ENCODE peak calls at places on chromosomes 5 and 9, in eight cellular contexts. A is A549, W is esophagus muscularis mucosa, T is sigmoid colon, N is body of pancreas, P is tibial nerve, S is transverse colon, M is heart left ventricle. O is an unnamed sample.

GRCh38 chr9:69582018-69582417 is 90.2 kb downstream of the APBA1 start:
- DNase-seq in S (no peak), P (no peak), N (no peak), A (no peak), T (no peak), M (no peak), W (no peak), O (no peak)

GRCh38 chr5:65482727-65483473 is 1.2 kb upstream of the ADAMTS6 start:
- DNase-seq in P (no peak), N (no peak), A (no peak), T (no peak), W (no peak), S (no peak), M (no peak), O (no peak)

GRCh38 chr5:53397141-53397794 is 83.2 kb upstream of the FST start:
- DNase-seq in M (no peak), N (no peak), A (no peak), S (no peak), P (no peak), W (no peak), T (no peak), O (no peak)

GRCh38 chr9:119986205-119986604 is 593.8 kb downstream of the CDK5RAP2 start:
- DNase-seq in A (no peak), T (no peak), P (no peak), S (no peak), W (no peak), N (no peak), M (no peak), O (no peak)

GRCh38 chr9:120892177-120892747 is 15.3 kb upstream of the PHF19 start:
- DNase-seq in S (no peak), M (no peak), P (no peak), A (no peak), W (no peak), T (no peak), N (no peak), O (no peak)

GRCh38 chr9:93081931-93082330 is 14.1 kb upstream of the CARD19 start:
- DNase-seq in P (no peak), A (no peak), T (peak), W (no peak), N (no peak), S (no peak), M (no peak), O (no peak)

GRCh38 chr5:89513299-89514044 is 630.5 kb upstream of the MEF2C start:
- DNase-seq in M (no peak), P (no peak), T (no peak), N (no peak), W (no peak), A (no peak), S (no peak), O (no peak)

GRCh38 chr5:153404747-153405146 is 85.7 kb upstream of the GRIA1 start:
- DNase-seq in T (no peak), A (no peak), M (no peak), N (no peak), S (no peak), W (no peak), P (no peak), O (no peak)

GRCh38 chr9:137079401-137079787 is 2.1 kb downstream of the UAP1L1 start:
- DNase-seq in S (no peak), T (no peak), P (no peak), M (no peak), A (no peak), W (no peak), N (no peak), O (no peak)

GRCh38 chr5:131671994-131672655 is 37.1 kb upstream of the RAPGEF6 start:
- DNase-seq in W (no peak), A (no peak), N (no peak), P (no peak), M (no peak), S (no peak), T (no peak), O (peak)

GRCh38 chr9:3509926-3510325 is 15.9 kb downstream of the RFX3 start:
- DNase-seq in T (no peak), N (no peak), M (no peak), P (no peak), S (no peak), W (no peak), A (no peak), O (no peak)

GRCh38 chr5:171588790-171589189 is 169.3 kb downstream of the FGF18 start:
- DNase-seq in W (peak), P (no peak), M (no peak), A (no peak), S (no peak), T (no peak), N (no peak), O (no peak)

GRCh38 chr5:58459860-58460726 is at the start of gene PLK2:
- DNase-seq in M (peak), T (peak), N (peak), P (peak), S (peak), W (peak), A (peak), O (peak)

GRCh38 chr9:135215571-135216161 is 128.2 kb downstream of the OLFM1 start:
- DNase-seq in P (no peak), M (peak), A (no peak), T (peak), W (no peak), N (peak), S (no peak), O (no peak)

GRCh38 chr9:86944974-86945867 is 2.1 kb downstream of the GAS1 start:
- DNase-seq in T (peak), S (no peak), A (no peak), N (peak), P (no peak), M (no peak), W (no peak), O (no peak)

GRCh38 chr5:36722913-36723312 is 116.5 kb downstream of the SLC1A3 start:
- DNase-seq in P (no peak), A (no peak), T (no peak), S (no peak), W (no peak), M (no peak), N (no peak), O (no peak)

GRCh38 chr9:136949239-136949816 is 2.7 kb upstream of the LCN12 start:
- DNase-seq in T (no peak), M (no peak), A (no peak), P (no peak), N (no peak), S (no peak), W (no peak), O (no peak)

GRCh38 chr5:98786178-98786853 is 12.9 kb downstream of the RGMB start:
- DNase-seq in T (no peak), A (no peak), S (no peak), P (no peak), W (no peak), N (no peak), M (no peak), O (no peak)

GRCh38 chr5:139658928-139659667 is 10.9 kb downstream of the CXXC5 start:
- DNase-seq in M (peak), P (no peak), N (no peak), S (no peak), A (no peak), W (no peak), T (no peak), O (peak)

GRCh38 chr9:130186839-130187522 is 14.8 kb downstream of the NCS1 start:
- DNase-seq in N (peak), S (peak), T (peak), A (peak), W (no peak), P (no peak), M (no peak), O (peak)

GRCh38 chr5:135206862-135207261 is 172.8 kb upstream of the PITX1 start:
- DNase-seq in S (no peak), P (no peak), N (no peak), T (no peak), M (no peak), W (peak), A (no peak), O (no peak)

GRCh38 chr5:181131514-181131913 is 545 bp upstream of the OR2V1 start:
- DNase-seq in T (peak), N (no peak), M (no peak), S (no peak), A (no peak), W (no peak), P (no peak), O (no peak)

GRCh38 chr5:123543438-123543837 is 31.5 kb downstream of the CSNK1G3 start:
- DNase-seq in A (no peak), M (no peak), P (no peak), S (no peak), W (no peak), T (no peak), N (no peak), O (no peak)

GRCh38 chr5:1476181-1476966 is 31.1 kb upstream of the SLC6A3 start:
- DNase-seq in S (no peak), N (no peak), W (no peak), M (peak), P (no peak), T (peak), A (no peak), O (no peak)

GRCh38 chr5:102797485-102797884 is 42.4 kb downstream of the PAM start:
- DNase-seq in M (no peak), W (no peak), P (no peak), T (no peak), A (no peak), N (no peak), S (no peak), O (no peak)

GRCh38 chr5:124513216-124513615 is 233.2 kb downstream of the ZNF608 start:
- DNase-seq in S (no peak), M (no peak), N (no peak), A (no peak), P (no peak), T (no peak), W (no peak), O (no peak)

GRCh38 chr5:169811023-169811422 is 169.3 kb downstream of the INSYN2B start:
- DNase-seq in M (no peak), S (no peak), W (no peak), N (no peak), T (no peak), A (no peak), P (no peak), O (no peak)

GRCh38 chr5:72377920-72378635 is 57.9 kb downstream of the PTCD2 start:
- DNase-seq in W (no peak), N (no peak), S (no peak), P (peak), A (no peak), M (peak), T (no peak), O (peak)

GRCh38 chr9:130220351-130220750 is 45.2 kb upstream of the HMCN2 start:
- DNase-seq in A (no peak), T (no peak), W (no peak), N (no peak), P (no peak), M (peak), S (no peak), O (no peak)

GRCh38 chr5:136686192-136686872 is 321.0 kb upstream of the TRPC7 start:
- DNase-seq in P (no peak), N (no peak), A (no peak), W (no peak), M (no peak), S (no peak), T (no peak), O (no peak)

GRCh38 chr5:124087752-124088151 is 575.8 kb downstream of the CSNK1G3 start:
- DNase-seq in M (no peak), T (no peak), N (no peak), P (no peak), A (no peak), W (no peak), S (no peak), O (no peak)

GRCh38 chr9:71806916-71807315 is 38.6 kb upstream of the CEMIP2 start:
- DNase-seq in P (no peak), S (peak), M (peak), N (peak), T (peak), A (peak), W (no peak), O (peak)

GRCh38 chr5:110179291-110179690 is 489.6 kb downstream of the MAN2A1 start:
- DNase-seq in W (no peak), P (no peak), S (no peak), A (no peak), M (no peak), T (no peak), N (no peak), O (no peak)

GRCh38 chr5:142816577-142816976 is 46.4 kb downstream of the ARHGAP26 start:
- DNase-seq in T (no peak), P (peak), M (peak), W (no peak), N (no peak), S (peak), A (no peak), O (peak)

DNA sequence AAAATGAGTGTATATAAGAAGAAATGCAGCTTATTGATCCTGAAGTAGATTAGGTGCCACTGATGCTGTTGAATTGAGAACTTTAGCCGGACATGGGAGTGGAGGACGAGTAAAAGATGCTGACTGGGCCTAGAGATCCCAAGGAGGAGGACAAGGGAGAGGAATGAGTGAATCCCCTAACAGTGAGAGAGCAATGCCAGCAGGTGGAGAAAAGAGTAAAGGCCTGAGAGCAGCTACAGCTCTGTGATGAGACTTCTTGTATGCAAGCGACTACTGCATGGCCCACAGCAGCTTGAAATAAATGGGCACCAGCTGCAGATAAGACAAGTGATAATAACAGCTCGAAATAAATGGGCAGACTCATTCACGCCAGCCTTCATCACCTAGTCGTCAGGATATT is 44.5 kb upstream of the JMY start:
- DNase-seq in M (no peak), S (no peak), P (no peak), T (no peak), W (no peak), N (no peak), A (no peak), O (no peak)
- TF ChIP-seq CTCF in M (no peak), S (no peak), P (no peak), T (no peak), W (no peak), N (no peak), A (no peak), O (no peak)

GRCh38 chr5:151060742-151061141 is 20.1 kb downstream of the TNIP1 start:
- DNase-seq in M (peak), A (no peak), T (no peak), P (no peak), N (no peak), S (no peak), W (no peak), O (no peak)

GRCh38 chr5:151056367-151057306 is 24.2 kb downstream of the TNIP1 start:
- DNase-seq in S (no peak), P (no peak), T (no peak), W (no peak), N (no peak), A (no peak), M (peak), O (no peak)

GRCh38 chr5:151058891-151059611 is 21.8 kb downstream of the TNIP1 start:
- DNase-seq in S (no peak), P (no peak), A (no peak), W (no peak), N (no peak), T (no peak), M (peak), O (no peak)

GRCh38 chr5:151055336-151055735 is 25.5 kb downstream of the TNIP1 start:
- DNase-seq in M (peak), W (no peak), N (no peak), S (no peak), P (no peak), A (no peak), T (no peak), O (no peak)

DNA sequence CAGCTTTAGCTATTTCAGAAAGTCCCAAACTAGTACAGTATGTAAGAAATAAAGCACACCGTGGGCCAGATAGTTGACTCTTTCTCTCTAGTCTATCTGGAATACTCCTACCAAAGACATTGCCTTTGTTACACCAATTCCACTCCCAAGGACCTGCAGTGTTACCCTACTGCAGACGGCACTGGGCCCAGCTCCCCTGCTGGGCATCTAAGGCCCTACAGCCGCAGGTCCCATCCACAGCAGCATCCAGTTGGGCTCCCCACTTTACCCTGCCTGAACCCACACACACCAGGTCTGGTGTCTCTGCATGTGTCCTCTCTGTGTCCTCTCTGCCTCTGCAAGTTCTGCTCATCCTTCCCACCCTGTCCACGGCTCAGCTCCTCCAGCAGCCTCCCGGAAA is 22.5 kb downstream of the TNIP1 start:
- DNase-seq in S (no peak), N (no peak), M (peak), P (no peak), W (no peak), A (no peak), T (no peak), O (no peak)
- TF ChIP-seq POLR2A in S (no peak), N (no peak), M (no peak), P (no peak), W (no peak), A (no peak), T (no peak), O (no peak)

DNA sequence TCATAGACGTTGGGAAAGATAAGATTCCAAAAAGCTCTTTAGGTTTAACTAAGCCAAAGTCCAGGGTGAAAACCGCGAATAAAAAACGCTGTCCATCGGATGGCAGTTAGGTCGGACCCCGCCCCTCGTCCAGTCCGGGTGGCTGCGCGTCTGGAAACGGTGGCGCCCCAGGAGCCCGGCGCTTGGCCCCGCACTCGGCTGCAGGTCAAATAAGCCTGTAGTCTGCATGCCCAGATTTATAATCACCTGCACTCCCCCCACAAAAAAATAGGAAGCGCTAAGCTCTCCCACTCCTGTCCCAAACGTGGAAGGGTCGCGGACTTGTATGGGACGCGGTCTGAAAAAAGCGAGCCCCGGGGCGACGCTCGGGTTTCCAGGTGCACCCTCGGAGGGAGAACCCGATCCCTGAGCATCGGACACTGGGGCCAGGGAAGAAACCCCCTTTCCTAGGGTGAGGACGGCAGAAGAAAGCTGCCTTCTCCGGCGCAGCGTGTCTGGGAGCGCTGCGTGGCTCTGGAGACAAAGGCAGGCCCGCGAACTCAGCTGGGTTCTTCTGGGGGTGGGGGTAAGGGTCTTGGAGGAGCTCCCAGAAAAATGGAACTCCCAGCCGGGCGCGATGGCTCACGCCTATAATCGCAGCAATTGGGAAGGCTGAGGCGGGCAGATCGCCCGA is 923 bp upstream of the ZBTB5 start:
- DNase-seq in P (peak), N (peak), T (peak), A (peak), M (peak), S (peak), W (no peak), O (peak)
- TF ChIP-seq CTCF in P (no peak), N (no peak), T (no peak), A (no peak), M (no peak), S (no peak), W (no peak), O (no peak)

GRCh38 chr9:127794001-127794791 is 8.4 kb downstream of the CDK9 start:
- DNase-seq in S (no peak), W (no peak), T (no peak), N (peak), P (no peak), A (no peak), M (no peak), O (no peak)
- TF ChIP-seq POLR2A in S (no peak), W (no peak), T (no peak), N (no peak), P (no peak), A (no peak), M (no peak), O (no peak)